ENCODE peak calls at places on chromosomes 7 and 10, in four cellular contexts. G, W, N and P are unnamed samples.

GRCh38 chr10:3469639-3470020 is 297.0 kb upstream of the PITRM1 start:
- DNase-seq in G (no peak), W (no peak), N (no peak), P (no peak)

GRCh38 chr7:54390565-54390964 is 151.6 kb upstream of the VSTM2A start:
- DNase-seq in G (no peak), W (no peak), N (no peak), P (no peak)

GRCh38 chr7:65235586-65235985 is 138.1 kb upstream of the ZNF92 start:
- DNase-seq in G (no peak), W (no peak), N (no peak), P (no peak)

GRCh38 chr10:11411926-11412545 is 199.4 kb downstream of the USP6NL start:
- DNase-seq in G (no peak), W (peak), N (no peak), P (no peak)

GRCh38 chr7:17560516-17560915 is 262.1 kb downstream of the AHR start:
- DNase-seq in G (no peak), W (no peak), N (no peak), P (peak)

GRCh38 chr7:73602721-73603651 is 21.3 kb downstream of the MLXIPL start:
- DNase-seq in G (no peak), W (no peak), N (no peak), P (no peak)

GRCh38 chr7:77653572-77653971 is 42.7 kb upstream of the RSBN1L start:
- DNase-seq in G (no peak), W (no peak), N (no peak), P (no peak)

GRCh38 chr7:23403970-23404369 is 66.3 kb downstream of the IGF2BP3 start:
- DNase-seq in G (no peak), W (no peak), N (no peak), P (no peak)

GRCh38 chr10:70135046-70135445 is 2.4 kb upstream of the AIFM2 start:
- DNase-seq in G (no peak), W (no peak), N (no peak), P (no peak)

GRCh38 chr7:154871483-154871882 is 131.4 kb downstream of the PAXIP1 start:
- DNase-seq in G (peak), W (no peak), N (no peak), P (no peak)

GRCh38 chr10:104766341-104766740 is 125.3 kb downstream of the SORCS3 start:
- DNase-seq in G (no peak), W (no peak), N (no peak), P (no peak)

GRCh38 chr10:86400705-86401587 is 34.4 kb upstream of the GRID1 start:
- DNase-seq in G (peak), W (no peak), N (no peak), P (peak)

GRCh38 chr10:97479939-97480338 is 18.3 kb downstream of the MMS19 start:
- DNase-seq in G (no peak), W (no peak), N (no peak), P (no peak)

GRCh38 chr7:29806131-29806792 is at the start of gene WIPF3:
- DNase-seq in G (peak), W (peak), N (no peak), P (no peak)

GRCh38 chr10:114300036-114300645 is 61.1 kb downstream of the VWA2 start:
- DNase-seq in G (no peak), W (no peak), N (no peak), P (no peak)

GRCh38 chr10:63466168-63466935 is 575 bp upstream of the JMJD1C start:
- DNase-seq in G (peak), W (peak), N (no peak), P (peak)

GRCh38 chr7:127556404-127556803 is 29.0 kb downstream of the GCC1 start:
- DNase-seq in G (no peak), W (no peak), N (no peak), P (no peak)

GRCh38 chr10:26367771-26368170 is 70.4 kb upstream of the APBB1IP start:
- DNase-seq in G (no peak), W (peak), N (no peak), P (peak)

GRCh38 chr10:103800789-103801540 is 54.4 kb downstream of the SH3PXD2A start:
- DNase-seq in G (no peak), W (no peak), N (peak), P (no peak)

GRCh38 chr10:17781856-17782255 is 27.3 kb upstream of the MRC1 start:
- DNase-seq in G (no peak), W (no peak), N (no peak), P (no peak)

GRCh38 chr7:155226261-155227003 is 71.2 kb upstream of the INSIG1 start:
- DNase-seq in G (peak), W (no peak), N (no peak), P (no peak)

GRCh38 chr10:23035569-23035968 is 59.8 kb upstream of the MSRB2 start:
- DNase-seq in G (peak), W (no peak), N (no peak), P (peak)

GRCh38 chr7:65037740-65038678 is 31.5 kb upstream of the ERV3-1 start:
- DNase-seq in G (peak), W (peak), N (peak), P (peak)

GRCh38 chr7:44693641-44694313 is 54.9 kb upstream of the ZMIZ2 start:
- DNase-seq in G (no peak), W (no peak), N (no peak), P (no peak)

GRCh38 chr7:114979388-114979787 is 57.5 kb downstream of the MDFIC start:
- DNase-seq in G (no peak), W (no peak), N (no peak), P (no peak)

GRCh38 chr7:132516042-132516840 is 60.0 kb downstream of the PLXNA4 start:
- DNase-seq in G (no peak), W (no peak), N (no peak), P (peak)

GRCh38 chr7:122303971-122304603 is 463 bp downstream of the FEZF1 start:
- DNase-seq in G (peak), W (no peak), N (no peak), P (no peak)
- TF ChIP-seq RCOR1 in G (no peak), W (no peak), N (no peak), P (no peak)

GRCh38 chr10:71694567-71694968 is 25.0 kb downstream of the C10orf105 start:
- DNase-seq in G (no peak), W (no peak), N (peak), P (no peak)
- TF ChIP-seq MAX in G (no peak), W (no peak), N (no peak), P (no peak)

DNA sequence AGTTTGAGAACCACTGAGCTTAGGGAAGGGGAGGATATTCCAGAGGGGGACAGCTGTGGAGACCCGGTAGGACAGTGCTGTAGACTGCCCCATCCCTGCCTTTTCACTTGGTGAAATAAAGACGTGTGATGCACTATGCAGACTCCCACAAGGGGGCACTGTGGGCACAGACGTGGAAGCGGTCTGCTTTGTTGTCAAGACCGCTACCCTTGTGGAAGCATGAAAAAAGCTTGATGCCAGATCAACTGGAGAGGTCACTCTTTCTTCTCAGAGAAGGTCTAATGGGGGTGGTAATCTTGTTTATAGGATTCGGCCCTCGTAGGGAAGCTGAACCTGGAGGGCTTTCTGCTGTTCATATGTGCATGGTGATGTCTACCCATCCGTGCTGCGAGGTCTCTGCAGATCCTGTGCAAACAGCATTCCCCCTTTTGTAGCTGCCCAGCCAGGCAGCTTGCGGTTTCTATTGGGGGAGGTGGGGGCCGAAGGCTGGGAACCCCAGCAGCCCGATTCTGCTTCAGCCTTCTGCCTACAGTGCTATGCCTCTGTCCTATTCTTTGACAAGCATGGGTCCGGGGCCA is 13.7 kb downstream of the RPS24 start:
- DNase-seq in G (peak), W (peak), N (no peak), P (peak)
- TF ChIP-seq RCOR1 in G (peak), W (peak), N (no peak), P (no peak)

GRCh38 chr7:42197391-42197790 is 39.6 kb downstream of the GLI3 start:
- DNase-seq in G (no peak), W (no peak), N (no peak), P (no peak)
- TF ChIP-seq MAX in G (no peak), W (no peak), N (no peak), P (no peak)

DNA sequence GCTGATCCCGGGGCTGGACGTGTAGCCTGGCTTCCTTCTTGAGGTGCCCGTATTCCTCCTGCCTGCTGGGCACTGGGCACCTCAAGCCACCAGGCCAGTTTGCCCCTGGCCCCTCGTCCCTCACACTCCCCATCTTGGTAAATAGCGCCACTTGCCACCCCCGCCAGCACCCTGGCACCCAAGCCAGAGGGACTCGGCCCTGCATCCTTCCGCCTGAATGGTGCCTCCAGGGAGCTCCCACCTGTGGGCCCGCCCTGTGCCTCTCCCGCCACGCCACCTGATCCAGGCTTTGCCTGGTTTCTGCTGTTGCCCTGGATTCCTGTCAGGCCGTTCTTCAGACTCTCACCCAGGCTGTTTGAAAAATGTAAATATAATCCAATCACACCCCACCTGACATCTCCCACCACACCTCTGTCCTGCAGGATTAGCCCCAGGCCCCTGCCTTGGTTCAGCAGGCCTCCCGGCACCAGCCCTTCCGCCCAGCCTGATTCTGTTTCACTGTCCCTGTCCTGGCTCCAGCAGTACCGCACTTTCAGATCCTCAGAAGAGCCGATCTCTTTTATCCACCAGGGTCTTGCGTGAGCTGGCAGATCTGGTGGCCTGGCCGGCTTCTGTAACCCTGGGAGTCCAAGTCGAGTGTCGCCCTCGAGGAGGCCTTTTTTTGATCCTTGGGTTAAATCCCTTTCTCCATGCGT is 33.8 kb downstream of the WIPI2 start:
- DNase-seq in G (no peak), W (no peak), N (no peak), P (no peak)
- TF ChIP-seq RCOR1 in G (no peak), W (no peak), N (no peak), P (no peak)